ENCODE peak calls at places on chromosomes 1 and 21, in nine cellular contexts. M, N, L, R, U, I, Z, K and S are unnamed samples.
A peak's percentile ranks its signal among the peaks of the same experiment; 100 is the strongest.

GRCh38 chr1:41504126-41505035 is 19.9 kb upstream of the EDN2 start:
- DNase-seq in M (no peak), N (no peak), L (no peak), R (no peak), U (peak; percentile 26), I (peak; percentile 63), Z (peak; percentile 52), K (peak; percentile 53), S (no peak)

GRCh38 chr1:91736999-91737615 is 148.8 kb downstream of the TGFBR3 start:
- DNase-seq in M (no peak), N (no peak), L (peak; percentile 89), R (peak; percentile 88), U (no peak), I (peak; percentile 52), Z (peak; percentile 89), K (peak; percentile 82), S (no peak)

GRCh38 chr1:182861994-182862393 is 22.8 kb downstream of the DHX9 start:
- DNase-seq in M (no peak), N (no peak), L (no peak), R (no peak), U (no peak), I (no peak), Z (no peak), K (no peak), S (no peak)

GRCh38 chr1:150973258-150973825 is 1.3 kb downstream of the CERS2 start:
- DNase-seq in M (peak; percentile 24), N (peak; percentile 32), L (no peak), R (no peak), U (no peak), I (peak; percentile 37), Z (no peak), K (no peak), S (peak; percentile 33)

GRCh38 chr1:39406533-39407478 is 84.6 kb upstream of the BMP8A start:
- DNase-seq in M (no peak), N (no peak), L (peak; percentile 63), R (no peak), U (no peak), I (no peak), Z (peak; percentile 90), K (no peak), S (peak; percentile 50)

GRCh38 chr1:31441970-31442647 is 29.1 kb downstream of the SERINC2 start:
- DNase-seq in M (no peak), N (no peak), L (no peak), R (peak; percentile 8), U (no peak), I (no peak), Z (no peak), K (no peak), S (no peak)

GRCh38 chr1:38476111-38476783 is 383.3 kb downstream of the RRAGC start:
- DNase-seq in M (no peak), N (no peak), L (no peak), R (no peak), U (no peak), I (no peak), Z (no peak), K (peak; percentile 63), S (peak; percentile 35)

GRCh38 chr1:106755682-106756406 is 300.6 kb upstream of the PRMT6 start:
- DNase-seq in M (no peak), N (no peak), L (peak; percentile 58), R (no peak), U (no peak), I (no peak), Z (peak; percentile 53), K (no peak), S (no peak)

GRCh38 chr1:8598060-8598724 is 219.2 kb downstream of the RERE start:
- DNase-seq in M (peak; percentile 88), N (peak; percentile 29), L (no peak), R (no peak), U (peak; percentile 24), I (no peak), Z (peak; percentile 66), K (peak; percentile 45), S (peak; percentile 69)

GRCh38 chr1:190708418-190709057 is 230.9 kb upstream of the BRINP3 start:
- DNase-seq in M (no peak), N (no peak), L (no peak), R (no peak), U (no peak), I (no peak), Z (no peak), K (no peak), S (no peak)

GRCh38 chr1:226979517-226980121 is 39.5 kb downstream of the COQ8A start:
- DNase-seq in M (no peak), N (no peak), L (no peak), R (no peak), U (no peak), I (peak; percentile 10), Z (no peak), K (peak; percentile 68), S (no peak)

GRCh38 chr21:38244885-38245869 is 11.6 kb upstream of the KCNJ15 start:
- DNase-seq in M (no peak), N (no peak), L (peak; percentile 85), R (no peak), U (no peak), I (no peak), Z (peak; percentile 99), K (no peak), S (no peak)

GRCh38 chr1:158248771-158249170 is 5.5 kb upstream of the CD1A start:
- DNase-seq in M (no peak), N (no peak), L (no peak), R (no peak), U (no peak), I (no peak), Z (no peak), K (no peak), S (no peak)

GRCh38 chr1:25550155-25550506 is 6.7 kb downstream of the LDLRAP1 start:
- DNase-seq in M (no peak), N (no peak), L (no peak), R (no peak), U (no peak), I (no peak), Z (peak; percentile 19), K (no peak), S (no peak)

GRCh38 chr1:206925116-206925736 is 3.5 kb upstream of the FCMR start:
- DNase-seq in M (no peak), N (peak; percentile 82), L (no peak), R (no peak), U (no peak), I (no peak), Z (no peak), K (no peak), S (peak; percentile 57)

GRCh38 chr1:43221256-43221778 is 48.5 kb upstream of the TMEM125 start:
- DNase-seq in M (no peak), N (no peak), L (no peak), R (no peak), U (no peak), I (no peak), Z (no peak), K (no peak), S (no peak)

GRCh38 chr1:181459067-181459466 is 24.2 kb upstream of the CACNA1E start:
- DNase-seq in M (no peak), N (no peak), L (no peak), R (no peak), U (no peak), I (no peak), Z (no peak), K (no peak), S (no peak)

GRCh38 chr1:109740615-109741373 is at the start of gene GSTM3:
- DNase-seq in M (no peak), N (no peak), L (no peak), R (no peak), U (peak; percentile 75), I (no peak), Z (no peak), K (no peak), S (no peak)

GRCh38 chr1:204211021-204211420 is 2.8 kb downstream of the GOLT1A start:
- DNase-seq in M (no peak), N (no peak), L (no peak), R (no peak), U (no peak), I (no peak), Z (no peak), K (no peak), S (no peak)

GRCh38 chr1:7497107-7497637 is 273.9 kb upstream of the VAMP3 start:
- DNase-seq in M (no peak), N (no peak), L (no peak), R (no peak), U (no peak), I (no peak), Z (no peak), K (no peak), S (no peak)

GRCh38 chr1:149927056-149927534 is 508 bp downstream of the SF3B4 start:
- DNase-seq in M (peak; percentile 9), N (no peak), L (no peak), R (no peak), U (no peak), I (no peak), Z (no peak), K (no peak), S (no peak)

GRCh38 chr1:228004887-228005462 is 1.8 kb upstream of the WNT3A start:
- DNase-seq in M (no peak), N (no peak), L (no peak), R (peak; percentile 11), U (no peak), I (peak; percentile 59), Z (no peak), K (no peak), S (no peak)

GRCh38 chr1:202011994-202012393 is 1.6 kb downstream of the ELF3 start:
- DNase-seq in M (no peak), N (peak; percentile 21), L (no peak), R (no peak), U (no peak), I (no peak), Z (no peak), K (no peak), S (no peak)

GRCh38 chr21:32186843-32187242 is 92.0 kb downstream of the MIS18A start:
- DNase-seq in M (no peak), N (no peak), L (no peak), R (no peak), U (no peak), I (no peak), Z (no peak), K (no peak), S (no peak)

GRCh38 chr1:240122639-240123604 is 31.2 kb downstream of the FMN2 start:
- DNase-seq in M (no peak), N (peak; percentile 47), L (no peak), R (no peak), U (peak; percentile 75), I (no peak), Z (no peak), K (peak; percentile 23), S (no peak)

GRCh38 chr1:10250663-10251062 is 40.3 kb downstream of the KIF1B start:
- DNase-seq in M (no peak), N (no peak), L (no peak), R (no peak), U (no peak), I (no peak), Z (no peak), K (no peak), S (no peak)

GRCh38 chr21:38733973-38734546 is 71.7 kb upstream of the ETS2 start:
- DNase-seq in M (peak; percentile 80), N (peak; percentile 95), L (no peak), R (peak; percentile 78), U (peak; percentile 77), I (no peak), Z (peak; percentile 62), K (peak; percentile 88), S (peak; percentile 95)

GRCh38 chr1:219660666-219661463 is 48.0 kb upstream of the ZC3H11B start:
- DNase-seq in M (peak; percentile 89), N (peak; percentile 84), L (peak; percentile 21), R (peak; percentile 40), U (no peak), I (peak; percentile 42), Z (peak; percentile 78), K (peak; percentile 93), S (peak; percentile 96)

GRCh38 chr1:97379387-97380075 is 541.3 kb downstream of the DPYD start:
- DNase-seq in M (no peak), N (no peak), L (peak; percentile 77), R (no peak), U (no peak), I (no peak), Z (peak; percentile 89), K (no peak), S (no peak)

GRCh38 chr1:85495556-85495955 is 30.6 kb upstream of the DDAH1 start:
- DNase-seq in M (no peak), N (peak; percentile 8), L (peak; percentile 23), R (peak; percentile 65), U (no peak), I (peak; percentile 9), Z (peak; percentile 62), K (no peak), S (no peak)

GRCh38 chr21:45592208-45592619 is 50.0 kb upstream of the SLC19A1 start:
- DNase-seq in M (no peak), N (no peak), L (no peak), R (no peak), U (no peak), I (no peak), Z (no peak), K (no peak), S (no peak)